ENCODE peak calls at places on chromosome 6, in five cellular contexts. Q, G, R, U and H are unnamed samples.

GRCh38 chr6:37399131-37399530 is 33.9 kb upstream of the CMTR1 start:
- DNase-seq in R (no peak), G (no peak), Q (no peak), U (no peak), H (no peak)

GRCh38 chr6:151240036-151240685 is 394 bp downstream of the AKAP12 start:
- DNase-seq in Q (peak), R (no peak), G (peak), U (peak), H (peak)

GRCh38 chr6:122734529-122735203 is 44.9 kb upstream of the FABP7 start:
- DNase-seq in U (no peak), Q (no peak), G (no peak), R (no peak), H (no peak)

GRCh38 chr6:163706688-163707087 is 292.2 kb downstream of the QKI start:
- DNase-seq in Q (no peak), R (no peak), G (no peak), U (no peak), H (no peak)

GRCh38 chr6:73388800-73389512 is 5.7 kb upstream of the DDX43 start:
- DNase-seq in Q (peak), R (peak), G (peak), U (peak), H (peak)

GRCh38 chr6:15948930-15949900 is 179.7 kb upstream of the MYLIP start:
- DNase-seq in U (no peak), Q (peak), R (no peak), G (peak), H (no peak)

GRCh38 chr6:5645275-5645674 is 361.4 kb downstream of the NRN1 start:
- DNase-seq in U (no peak), G (no peak), Q (peak), R (no peak), H (no peak)

GRCh38 chr6:7073810-7074525 is 33.8 kb upstream of the RREB1 start:
- DNase-seq in G (peak), Q (no peak), R (peak), U (no peak), H (peak)

GRCh38 chr6:132931937-132932336 is 117.6 kb downstream of the RPS12 start:
- DNase-seq in U (no peak), Q (peak), R (no peak), G (no peak), H (no peak)

GRCh38 chr6:49980898-49981297 is 11.5 kb upstream of the DEFB113 start:
- DNase-seq in U (no peak), R (no peak), Q (no peak), G (no peak), H (no peak)

GRCh38 chr6:100186552-100186951 is 192.5 kb upstream of the MCHR2 start:
- DNase-seq in Q (no peak), R (no peak), G (no peak), U (no peak), H (no peak)

GRCh38 chr6:4936681-4937041 is 67.2 kb downstream of the RPP40 start:
- DNase-seq in G (no peak), Q (peak), R (no peak), U (peak), H (no peak)